ENCODE peak calls at places on chromosomes 2 and 18, in ten cellular contexts. T is adipocyte; Q is lower lobe of right lung; J is tibial nerve; S is A549; F is RWPE2; B is Caco-2; Y is CD4-positive, alpha-beta memory T cell; U is stomach; K is CD8-positive, alpha-beta T cell. G is an unnamed sample. For H3K4me1, the result is how much of the 10 kb centered on the place peaks cover.

GRCh38 chr2:144208924-144209323 is 311.0 kb downstream of the ZEB2 start:
- DNase-seq in B (no peak), Y (no peak), U (no peak), T (no peak), K (no peak), Q (no peak), S (no peak), J (no peak), F (no peak), G (no peak)

GRCh38 chr18:41077076-41077475 is 878.0 kb upstream of the PIK3C3 start:
- DNase-seq in B (no peak), J (no peak), F (no peak), S (no peak), U (no peak), Y (no peak), T (no peak), K (no peak), Q (no peak), G (peak)

GRCh38 chr2:160394153-160394552 is 99.5 kb downstream of the RBMS1 start:
- DNase-seq in U (no peak), S (no peak), Y (peak), T (no peak), K (no peak), F (no peak), J (no peak), B (no peak), Q (no peak), G (no peak)

GRCh38 chr18:46917108-46917807 is at the start of the genes KATNAL2 and PIAS2:
- DNase-seq in J (peak), U (peak), T (peak), B (peak), S (peak), K (peak), Q (peak), Y (peak), F (peak), G (peak)

GRCh38 chr2:74001781-74002514 is 17.2 kb downstream of the TET3 start:
- DNase-seq in F (peak), U (no peak), Q (no peak), J (no peak), T (no peak), K (no peak), S (no peak), B (peak), Y (no peak), G (no peak)

GRCh38 chr2:201109186-201109585 is 6.8 kb upstream of the CFLAR start:
- DNase-seq in T (no peak), K (no peak), J (no peak), B (no peak), Q (no peak), F (no peak), Y (no peak), U (no peak), S (no peak), G (no peak)

GRCh38 chr2:182870227-182870626 is 3.8 kb upstream of the FRZB start:
- DNase-seq in T (no peak), S (peak), Q (no peak), Y (no peak), F (no peak), B (peak), K (no peak), J (no peak), U (peak), G (no peak)

GRCh38 chr18:75141734-75142133 is 67.2 kb downstream of the PTGR3 start:
- DNase-seq in U (no peak), J (no peak), S (no peak), Q (no peak), B (no peak), K (no peak), Y (no peak), F (no peak), T (no peak), G (no peak)

GRCh38 chr2:71385008-71385407 is 53.4 kb downstream of the ZNF638 start:
- DNase-seq in S (no peak), F (no peak), T (peak), Y (no peak), U (no peak), B (no peak), J (no peak), Q (no peak), K (no peak), G (peak)

GRCh38 chr18:45628979-45629958 is 14.0 kb downstream of the SLC14A2 start:
- DNase-seq in J (no peak), F (no peak), Q (no peak), B (no peak), Y (no peak), T (no peak), U (no peak), S (no peak), K (no peak), G (peak)

DNA sequence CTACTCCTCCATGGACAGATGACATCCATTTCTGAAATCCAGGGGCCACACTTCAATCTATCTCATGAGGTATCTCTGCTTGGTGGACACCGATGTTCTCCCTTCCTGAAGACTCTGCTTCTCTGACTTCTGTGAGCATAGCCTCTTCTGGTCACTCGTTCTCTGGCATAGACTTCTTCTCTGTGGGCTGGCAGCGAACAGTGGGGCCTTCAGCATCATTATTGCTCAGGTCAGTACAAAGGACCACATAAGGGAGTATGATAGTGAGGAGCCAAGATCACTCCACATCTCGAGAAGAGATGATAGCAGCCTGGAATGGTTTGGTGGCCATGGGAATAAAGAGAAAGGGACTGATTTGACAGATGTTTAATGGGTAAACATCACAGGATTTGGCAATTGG is 8.0 kb upstream of the KCMF1 start:
- DNase-seq in T (no peak), Y (no peak), K (no peak), Q (no peak), S (no peak), F (no peak), J (no peak), U (no peak), B (no peak), G (no peak)
- H3K4me1 ChIP-seq in T (under half), Y (under half), K (under half), Q (under half), S (half or more), F (under half), J (under half), U (half or more), B (under half), G (under half)

GRCh38 chr2:30224147-30224546 is 7.2 kb upstream of the LBH start:
- DNase-seq in Y (no peak), F (no peak), K (no peak), S (no peak), Q (no peak), U (no peak), J (no peak), T (no peak), B (no peak), G (no peak)

GRCh38 chr2:30222636-30223360 is 8.5 kb upstream of the LBH start:
- DNase-seq in S (no peak), T (no peak), Y (no peak), F (no peak), K (no peak), Q (no peak), J (no peak), U (no peak), B (no peak), G (no peak)

GRCh38 chr2:30223413-30223874 is 7.9 kb upstream of the LBH start:
- DNase-seq in J (no peak), F (no peak), S (no peak), K (no peak), B (no peak), Y (no peak), U (no peak), Q (no peak), T (no peak), G (no peak)

GRCh38 chr2:30226144-30227032 is 4.9 kb upstream of the LBH start:
- DNase-seq in B (no peak), T (peak), S (no peak), U (no peak), F (no peak), Q (no peak), K (no peak), J (no peak), Y (peak), G (no peak)

DNA sequence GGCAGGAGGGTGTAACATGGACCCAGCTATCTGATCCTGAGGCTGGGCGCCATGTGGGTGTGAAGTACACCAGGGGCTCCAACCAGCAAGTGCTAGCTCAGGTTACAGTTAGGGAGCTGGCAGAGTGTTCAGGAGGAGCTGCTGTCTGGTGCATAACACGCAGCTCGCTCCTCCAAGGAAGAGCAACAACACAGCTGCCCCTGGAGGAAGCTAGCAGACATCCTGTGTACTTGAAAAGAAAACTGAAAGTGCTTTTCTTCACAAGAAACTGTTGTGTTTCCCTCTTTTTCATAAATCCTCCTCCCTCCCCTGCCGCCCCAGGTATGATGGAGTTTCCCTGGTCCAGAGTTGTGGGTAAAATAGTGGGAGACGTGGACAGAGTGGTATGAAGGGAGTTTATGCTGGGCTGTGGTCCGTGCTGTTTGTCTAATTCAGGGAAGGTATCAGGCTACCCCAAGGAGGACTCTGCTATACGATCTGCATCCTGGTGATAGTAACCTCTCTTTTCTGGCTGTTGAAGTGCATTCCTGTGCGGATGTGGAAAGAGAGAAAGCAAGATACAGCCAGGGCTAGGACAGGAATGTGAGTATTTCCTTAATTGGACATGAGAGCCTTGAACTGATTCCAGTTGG is 6.1 kb upstream of the LBH start:
- DNase-seq in U (no peak), B (no peak), J (no peak), K (peak), T (peak), Y (peak), Q (no peak), S (no peak), F (no peak), G (peak)
- H3K4me3 ChIP-seq in U (peak), B (no peak), J (peak), K (peak), T (peak), Y (peak), Q (peak), S (no peak), F (peak), G (no peak)

GRCh38 chr2:157784823-157785175 is 91.3 kb downstream of the ACVR1 start:
- DNase-seq in K (no peak), F (no peak), J (no peak), S (no peak), Q (no peak), U (no peak), Y (no peak), B (no peak), T (no peak), G (no peak)
- H3K4me1 ChIP-seq in K (under half), F (under half), J (under half), S (half or more), Q (half or more), U (half or more), Y (under half), B (under half), T (under half), G (under half)

GRCh38 chr18:9828794-9829712 is 56.7 kb upstream of the TXNDC2 start:
- DNase-seq in T (no peak), J (no peak), U (no peak), B (no peak), Y (no peak), K (no peak), F (no peak), S (no peak), Q (no peak), G (no peak)
- H3K4me3 ChIP-seq in T (no peak), J (no peak), U (no peak), B (no peak), Y (no peak), K (no peak), F (no peak), S (no peak), Q (no peak), G (peak)

GRCh38 chr2:101816598-101816997 is 119.1 kb downstream of the MAP4K4 start:
- DNase-seq in T (no peak), K (no peak), U (no peak), J (no peak), F (no peak), Q (no peak), B (no peak), Y (no peak), S (no peak), G (no peak)

GRCh38 chr2:101815154-101815553 is 117.6 kb downstream of the MAP4K4 start:
- DNase-seq in F (no peak), J (no peak), B (no peak), Y (no peak), Q (no peak), K (no peak), S (no peak), T (no peak), U (no peak), G (no peak)

GRCh38 chr2:101815739-101816391 is 118.4 kb downstream of the MAP4K4 start:
- DNase-seq in T (peak), U (no peak), K (no peak), Y (no peak), Q (no peak), F (no peak), B (no peak), S (no peak), J (no peak), G (no peak)

GRCh38 chr2:101818531-101819451 is 121.3 kb downstream of the MAP4K4 start:
- DNase-seq in B (no peak), S (no peak), T (peak), J (no peak), F (no peak), Y (no peak), Q (no peak), K (no peak), U (no peak), G (peak)

DNA sequence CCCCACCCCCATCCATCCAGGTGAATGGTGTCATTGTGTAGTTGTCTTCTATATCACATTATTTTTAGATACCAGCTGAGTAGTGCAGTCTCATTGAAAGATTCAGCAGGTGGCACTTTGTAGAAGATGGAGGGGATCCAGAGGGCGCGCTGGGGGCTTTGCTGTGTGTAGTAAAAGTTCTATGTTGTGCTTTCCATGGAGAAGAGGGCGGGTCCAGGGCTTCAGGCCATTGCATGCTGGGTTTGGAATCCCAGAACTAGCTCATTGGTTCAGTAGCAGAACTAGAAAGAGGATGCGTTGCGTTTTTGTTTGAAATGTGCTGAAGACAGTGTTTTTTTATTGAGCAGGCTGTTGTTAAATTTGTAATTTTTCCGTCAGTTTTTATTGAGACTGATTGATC is 120.0 kb downstream of the MAP4K4 start:
- DNase-seq in T (no peak), U (no peak), F (no peak), Y (no peak), Q (no peak), K (no peak), J (no peak), B (no peak), S (no peak), G (no peak)
- H3K4me1 ChIP-seq in T (half or more), U (half or more), F (half or more), Y (half or more), Q (under half), K (under half), J (under half), B (under half), S (under half), G (half or more)

GRCh38 chr18:910247-910646 is 5.6 kb downstream of the ADCYAP1 start:
- DNase-seq in Q (no peak), F (no peak), B (no peak), K (no peak), U (no peak), Y (no peak), S (no peak), J (no peak), T (no peak), G (no peak)
- H3K4me3 ChIP-seq in Q (no peak), F (no peak), B (no peak), K (no peak), U (no peak), Y (no peak), S (no peak), J (no peak), T (no peak), G (no peak)

GRCh38 chr2:120442923-120443571 is 97.1 kb downstream of the INHBB start:
- DNase-seq in U (peak), S (no peak), J (no peak), F (peak), Y (peak), T (no peak), K (no peak), Q (peak), B (peak), G (no peak)

GRCh38 chr2:120442541-120442922 is 96.6 kb downstream of the INHBB start:
- DNase-seq in K (no peak), F (peak), J (no peak), S (no peak), Q (no peak), Y (no peak), T (no peak), U (no peak), B (no peak), G (no peak)

GRCh38 chr2:120445431-120446143 is 99.7 kb downstream of the INHBB start:
- DNase-seq in F (no peak), J (no peak), K (no peak), T (no peak), B (no peak), Y (no peak), Q (no peak), U (no peak), S (no peak), G (peak)

GRCh38 chr2:120444691-120445240 is 98.8 kb downstream of the INHBB start:
- DNase-seq in Q (no peak), B (no peak), K (no peak), F (no peak), S (no peak), J (no peak), Y (no peak), T (no peak), U (no peak), G (no peak)

DNA sequence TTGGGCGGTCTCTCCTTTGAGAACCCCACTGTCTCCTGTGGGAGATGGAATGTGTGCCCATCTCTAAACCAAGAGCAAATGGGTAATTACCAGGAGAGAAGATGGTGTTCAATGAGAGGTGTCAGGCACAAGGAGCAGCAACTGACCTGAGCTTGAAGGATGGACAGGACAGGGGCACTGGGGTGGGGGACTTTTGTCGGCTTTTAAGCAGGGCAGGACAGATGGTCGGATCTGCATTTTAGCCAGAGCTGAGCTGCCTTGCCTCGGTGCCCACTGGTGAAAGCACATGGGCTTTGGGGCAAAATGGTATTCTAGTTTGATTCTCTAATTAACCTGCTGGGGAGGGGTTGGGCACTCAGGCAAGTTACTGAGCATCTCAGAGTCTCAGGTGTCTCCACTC is 98.0 kb downstream of the INHBB start:
- DNase-seq in K (no peak), F (peak), U (no peak), S (no peak), T (no peak), Y (no peak), J (no peak), Q (no peak), B (no peak), G (no peak)
- H3K4me1 ChIP-seq in K (under half), F (under half), U (under half), S (under half), T (under half), Y (under half), J (under half), Q (under half), B (under half), G (under half)

GRCh38 chr18:59884331-59884730 is 15.5 kb upstream of the PMAIP1 start:
- DNase-seq in Y (no peak), Q (no peak), S (no peak), T (no peak), F (no peak), K (no peak), U (no peak), J (no peak), B (no peak), G (no peak)

GRCh38 chr18:59881728-59882685 is 17.8 kb upstream of the PMAIP1 start:
- DNase-seq in K (no peak), J (no peak), U (no peak), B (peak), Q (no peak), F (no peak), S (no peak), T (peak), Y (no peak), G (peak)

DNA sequence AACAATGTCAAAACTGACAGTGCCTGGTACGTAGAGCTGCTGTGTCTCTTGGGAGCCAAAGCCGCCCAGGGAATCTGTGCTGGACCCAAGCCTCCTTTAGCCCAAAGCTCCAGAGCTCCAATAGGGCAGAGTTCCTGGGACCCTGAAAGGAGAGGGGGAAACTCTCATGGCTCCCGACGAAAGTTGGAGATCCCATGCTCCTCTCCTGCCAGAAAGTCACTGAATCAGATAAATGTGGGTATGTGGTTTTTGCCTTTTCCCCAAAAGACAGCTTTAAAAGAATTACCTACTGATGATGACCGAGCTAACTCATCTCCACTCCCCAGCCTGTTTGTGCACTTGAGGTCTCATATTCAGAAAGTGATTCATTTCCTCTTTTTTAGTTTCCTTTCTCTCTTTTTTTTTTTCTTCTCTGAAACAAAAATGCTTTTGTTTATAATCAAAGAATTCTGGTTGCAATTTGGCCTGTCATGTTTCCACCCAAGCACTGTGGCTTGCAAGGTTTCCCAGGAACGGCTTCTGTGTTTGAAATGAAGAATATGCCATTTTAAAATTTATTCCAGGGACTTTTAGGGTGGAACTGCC is 14.1 kb upstream of the PMAIP1 start:
- DNase-seq in T (peak), U (no peak), Y (no peak), J (no peak), K (no peak), S (no peak), Q (no peak), F (no peak), B (no peak), G (peak)
- H3K4me3 ChIP-seq in T (peak), U (no peak), Y (no peak), J (no peak), K (no peak), S (no peak), Q (no peak), F (no peak), B (no peak), G (no peak)

GRCh38 chr18:9716375-9716774 is 8.3 kb downstream of the RAB31 start:
- DNase-seq in K (no peak), Y (no peak), T (no peak), U (no peak), S (no peak), J (no peak), Q (no peak), F (no peak), B (no peak), G (no peak)

GRCh38 chr18:9715974-9716373 is 7.9 kb downstream of the RAB31 start:
- DNase-seq in T (no peak), Y (no peak), K (no peak), F (no peak), U (no peak), B (no peak), J (no peak), Q (no peak), S (no peak), G (no peak)

GRCh38 chr18:9712606-9713005 is 4.5 kb downstream of the RAB31 start:
- DNase-seq in T (no peak), S (no peak), J (no peak), F (no peak), B (no peak), Q (no peak), U (no peak), Y (no peak), K (no peak), G (no peak)

GRCh38 chr18:9716780-9717563 is 8.9 kb downstream of the RAB31 start:
- DNase-seq in U (no peak), J (no peak), F (no peak), S (no peak), K (no peak), T (no peak), Y (no peak), B (no peak), Q (no peak), G (no peak)

GRCh38 chr18:9714832-9715343 is 6.8 kb downstream of the RAB31 start:
- DNase-seq in B (no peak), U (no peak), Y (no peak), J (no peak), K (no peak), S (no peak), T (no peak), Q (no peak), F (no peak), G (no peak)
- H3K4me1 ChIP-seq in B (under half), U (under half), Y (under half), J (under half), K (under half), S (under half), T (under half), Q (half or more), F (under half), G (under half)